ENCODE peak calls at places on chromosomes 12 and 14, in eight cellular contexts. One of them, this sample, is unnamed. For H3K4me1, the result is how much of the 10 kb centered on the place peaks cover.

GRCh38 chr14:26935733-26936132 is 337.9 kb upstream of the NOVA1 start:
- DNase-seq in IMR-90: no peak
- DNase-seq in OCI-LY7: no peak
- DNase-seq in PC-3: no peak
- DNase-seq in left ventricle myocardium inferior: no peak
- DNase-seq in mammary epithelial cell: no peak
- DNase-seq in H9: no peak
- DNase-seq in ovary: no peak
- DNase-seq in this sample: no peak

GRCh38 chr14:97298331-97298730 is 501.1 kb downstream of the VRK1 start:
- DNase-seq in H9: peak
- DNase-seq in mammary epithelial cell: no peak
- DNase-seq in IMR-90: no peak
- DNase-seq in ovary: no peak
- DNase-seq in PC-3: peak
- DNase-seq in left ventricle myocardium inferior: no peak
- DNase-seq in OCI-LY7: no peak
- DNase-seq in this sample: no peak

GRCh38 chr14:32697704-32698103 is 241.0 kb upstream of the NPAS3 start:
- DNase-seq in IMR-90: peak
- DNase-seq in mammary epithelial cell: peak
- DNase-seq in ovary: no peak
- DNase-seq in H9: no peak
- DNase-seq in PC-3: peak
- DNase-seq in left ventricle myocardium inferior: no peak
- DNase-seq in OCI-LY7: no peak
- DNase-seq in this sample: no peak

GRCh38 chr14:78156196-78156595 is 14.0 kb upstream of the NRXN3 start:
- DNase-seq in ovary: no peak
- DNase-seq in H9: no peak
- DNase-seq in mammary epithelial cell: no peak
- DNase-seq in IMR-90: no peak
- DNase-seq in OCI-LY7: no peak
- DNase-seq in PC-3: no peak
- DNase-seq in left ventricle myocardium inferior: no peak
- DNase-seq in this sample: no peak

GRCh38 chr14:95480109-95480886 is 36.2 kb downstream of the SYNE3 start:
- DNase-seq in PC-3: peak
- DNase-seq in OCI-LY7: no peak
- DNase-seq in H9: no peak
- DNase-seq in mammary epithelial cell: peak
- DNase-seq in IMR-90: peak
- DNase-seq in left ventricle myocardium inferior: peak
- DNase-seq in ovary: no peak
- DNase-seq in this sample: peak

GRCh38 chr12:39490500-39491276 is 47.8 kb upstream of the KIF21A start:
- DNase-seq in OCI-LY7: no peak
- DNase-seq in left ventricle myocardium inferior: no peak
- DNase-seq in H9: no peak
- DNase-seq in ovary: no peak
- DNase-seq in PC-3: peak
- DNase-seq in IMR-90: no peak
- DNase-seq in mammary epithelial cell: peak
- DNase-seq in this sample: no peak

GRCh38 chr14:50607181-50607580 is 47.2 kb downstream of the ATL1 start:
- DNase-seq in H9: no peak
- DNase-seq in IMR-90: peak
- DNase-seq in mammary epithelial cell: peak
- DNase-seq in left ventricle myocardium inferior: no peak
- DNase-seq in PC-3: no peak
- DNase-seq in OCI-LY7: no peak
- DNase-seq in ovary: no peak
- DNase-seq in this sample: no peak

GRCh38 chr14:66746316-66747006 is 238.5 kb downstream of the GPHN start:
- DNase-seq in ovary: no peak
- DNase-seq in PC-3: peak
- DNase-seq in OCI-LY7: peak
- DNase-seq in H9: no peak
- DNase-seq in IMR-90: peak
- DNase-seq in mammary epithelial cell: peak
- DNase-seq in left ventricle myocardium inferior: no peak
- DNase-seq in this sample: no peak

GRCh38 chr12:7188557-7189397 is 709 bp upstream of the PEX5 start:
- DNase-seq in PC-3: peak
- DNase-seq in OCI-LY7: peak
- DNase-seq in left ventricle myocardium inferior: peak
- DNase-seq in H9: peak
- DNase-seq in mammary epithelial cell: peak
- DNase-seq in IMR-90: peak
- DNase-seq in ovary: peak
- DNase-seq in this sample: peak

GRCh38 chr12:14849664-14850063 is 6.3 kb upstream of the ART4 start:
- DNase-seq in H9: no peak
- DNase-seq in mammary epithelial cell: peak
- DNase-seq in IMR-90: peak
- DNase-seq in OCI-LY7: no peak
- DNase-seq in ovary: no peak
- DNase-seq in PC-3: peak
- DNase-seq in left ventricle myocardium inferior: no peak
- DNase-seq in this sample: no peak

GRCh38 chr14:73168691-73169090 is 32.4 kb downstream of the PSEN1 start:
- DNase-seq in left ventricle myocardium inferior: no peak
- DNase-seq in OCI-LY7: no peak
- DNase-seq in IMR-90: no peak
- DNase-seq in PC-3: no peak
- DNase-seq in H9: no peak
- DNase-seq in ovary: no peak
- DNase-seq in mammary epithelial cell: no peak
- DNase-seq in this sample: no peak

GRCh38 chr12:27280412-27280811 is 36.3 kb downstream of the STK38L start:
- DNase-seq in left ventricle myocardium inferior: no peak
- DNase-seq in H9: no peak
- DNase-seq in PC-3: no peak
- DNase-seq in mammary epithelial cell: no peak
- DNase-seq in ovary: no peak
- DNase-seq in IMR-90: no peak
- DNase-seq in OCI-LY7: no peak
- DNase-seq in this sample: no peak

GRCh38 chr12:6961695-6962284 is 8.7 kb downstream of the PHB2 start:
- DNase-seq in H9: peak
- DNase-seq in OCI-LY7: peak
- DNase-seq in PC-3: peak
- DNase-seq in mammary epithelial cell: peak
- DNase-seq in left ventricle myocardium inferior: peak
- DNase-seq in IMR-90: peak
- DNase-seq in ovary: peak
- DNase-seq in this sample: peak

GRCh38 chr12:28209782-28210181 is 19.5 kb downstream of the CCDC91 start:
- DNase-seq in IMR-90: no peak
- DNase-seq in H9: no peak
- DNase-seq in OCI-LY7: peak
- DNase-seq in ovary: no peak
- DNase-seq in mammary epithelial cell: peak
- DNase-seq in PC-3: peak
- DNase-seq in left ventricle myocardium inferior: no peak
- DNase-seq in this sample: no peak

GRCh38 chr12:2258035-2258434 is 205.2 kb downstream of the CACNA1C start:
- DNase-seq in H9: no peak
- DNase-seq in left ventricle myocardium inferior: no peak
- DNase-seq in IMR-90: no peak
- DNase-seq in mammary epithelial cell: no peak
- DNase-seq in OCI-LY7: no peak
- DNase-seq in PC-3: no peak
- DNase-seq in ovary: no peak
- DNase-seq in this sample: no peak

GRCh38 chr14:94337274-94337673 is 14.1 kb upstream of the SERPINA6 start:
- DNase-seq in left ventricle myocardium inferior: no peak
- DNase-seq in H9: no peak
- DNase-seq in ovary: no peak
- DNase-seq in mammary epithelial cell: peak
- DNase-seq in IMR-90: peak
- DNase-seq in OCI-LY7: no peak
- DNase-seq in PC-3: peak
- DNase-seq in this sample: no peak

GRCh38 chr12:111803038-111803626 is 36.4 kb downstream of the ALDH2 start:
- DNase-seq in OCI-LY7: no peak
- DNase-seq in PC-3: no peak
- DNase-seq in mammary epithelial cell: no peak
- DNase-seq in left ventricle myocardium inferior: no peak
- DNase-seq in ovary: no peak
- DNase-seq in IMR-90: no peak
- DNase-seq in H9: no peak
- DNase-seq in this sample: no peak

GRCh38 chr12:77980782-77981181 is 150.1 kb downstream of the NAV3 start:
- DNase-seq in IMR-90: no peak
- DNase-seq in left ventricle myocardium inferior: no peak
- DNase-seq in ovary: no peak
- DNase-seq in OCI-LY7: no peak
- DNase-seq in PC-3: no peak
- DNase-seq in H9: no peak
- DNase-seq in mammary epithelial cell: no peak
- DNase-seq in this sample: no peak

GRCh38 chr12:112705037-112705632 is 86.4 kb upstream of the RPH3A start:
- DNase-seq in left ventricle myocardium inferior: no peak
- DNase-seq in OCI-LY7: no peak
- DNase-seq in H9: no peak
- DNase-seq in mammary epithelial cell: peak
- DNase-seq in PC-3: peak
- DNase-seq in ovary: no peak
- DNase-seq in IMR-90: no peak
- DNase-seq in this sample: no peak

GRCh38 chr12:98211914-98212695 is 303.3 kb upstream of the TMPO start:
- DNase-seq in OCI-LY7: peak
- DNase-seq in ovary: no peak
- DNase-seq in H9: no peak
- DNase-seq in mammary epithelial cell: no peak
- DNase-seq in IMR-90: no peak
- DNase-seq in left ventricle myocardium inferior: no peak
- DNase-seq in PC-3: no peak
- DNase-seq in this sample: no peak
- H3K27ac ChIP-seq in OCI-LY7: no peak
- H3K27ac ChIP-seq in ovary: no peak
- H3K27ac ChIP-seq in H9: no peak
- H3K27ac ChIP-seq in mammary epithelial cell: no peak
- H3K27ac ChIP-seq in IMR-90: no peak
- H3K27ac ChIP-seq in left ventricle myocardium inferior: no peak
- H3K27ac ChIP-seq in PC-3: no peak
- H3K27ac ChIP-seq in this sample: no peak

GRCh38 chr14:100731011-100731670 is 4.4 kb downstream of the DLK1 start:
- DNase-seq in ovary: peak
- DNase-seq in OCI-LY7: no peak
- DNase-seq in mammary epithelial cell: no peak
- DNase-seq in PC-3: no peak
- DNase-seq in IMR-90: no peak
- DNase-seq in H9: no peak
- DNase-seq in left ventricle myocardium inferior: no peak
- DNase-seq in this sample: no peak
- TF ChIP-seq CTCF in ovary: no peak
- TF ChIP-seq CTCF in OCI-LY7: no peak
- TF ChIP-seq CTCF in mammary epithelial cell: no peak
- TF ChIP-seq CTCF in PC-3: no peak
- TF ChIP-seq CTCF in IMR-90: no peak
- TF ChIP-seq CTCF in H9: no peak
- TF ChIP-seq CTCF in left ventricle myocardium inferior: no peak
- TF ChIP-seq CTCF in this sample: no peak

DNA sequence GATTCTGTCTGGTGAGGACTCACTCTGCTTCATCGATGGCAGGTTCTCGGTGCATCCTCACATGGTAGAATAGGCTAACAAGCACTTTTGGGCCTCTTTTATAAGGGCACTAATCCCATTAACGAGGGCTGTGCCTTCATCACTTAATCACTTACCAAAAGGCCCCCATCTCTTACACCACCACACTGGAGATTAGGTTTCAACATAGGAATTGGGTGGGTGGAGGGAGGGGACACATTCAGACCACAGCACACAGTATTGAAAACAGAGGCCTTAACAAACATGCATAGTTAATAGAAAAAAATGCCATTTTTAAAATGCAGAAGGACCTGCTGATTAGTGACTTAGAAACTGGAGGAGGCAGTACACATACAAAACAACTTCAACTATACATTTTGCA is 61.6 kb downstream of the SPPL3 start:
- DNase-seq in H9: no peak
- DNase-seq in left ventricle myocardium inferior: no peak
- DNase-seq in OCI-LY7: no peak
- DNase-seq in PC-3: no peak
- DNase-seq in IMR-90: peak
- DNase-seq in ovary: no peak
- DNase-seq in mammary epithelial cell: no peak
- DNase-seq in this sample: no peak
- H3K4me1 ChIP-seq in H9: under half
- H3K4me1 ChIP-seq in left ventricle myocardium inferior: half or more
- H3K4me1 ChIP-seq in OCI-LY7: under half
- H3K4me1 ChIP-seq in PC-3: under half
- H3K4me1 ChIP-seq in IMR-90: under half
- H3K4me1 ChIP-seq in ovary: under half
- H3K4me1 ChIP-seq in mammary epithelial cell: under half
- H3K4me1 ChIP-seq in this sample: half or more

GRCh38 chr12:16112626-16113560 is 164.6 kb downstream of the SLC15A5 start:
- DNase-seq in IMR-90: no peak
- DNase-seq in H9: peak
- DNase-seq in ovary: no peak
- DNase-seq in left ventricle myocardium inferior: no peak
- DNase-seq in PC-3: no peak
- DNase-seq in mammary epithelial cell: no peak
- DNase-seq in OCI-LY7: peak
- DNase-seq in this sample: no peak

GRCh38 chr12:16120027-16120426 is 157.5 kb downstream of the SLC15A5 start:
- DNase-seq in left ventricle myocardium inferior: no peak
- DNase-seq in IMR-90: no peak
- DNase-seq in OCI-LY7: no peak
- DNase-seq in H9: no peak
- DNase-seq in ovary: no peak
- DNase-seq in PC-3: no peak
- DNase-seq in mammary epithelial cell: peak
- DNase-seq in this sample: no peak

GRCh38 chr12:16119618-16120017 is 157.9 kb downstream of the SLC15A5 start:
- DNase-seq in IMR-90: no peak
- DNase-seq in H9: no peak
- DNase-seq in OCI-LY7: no peak
- DNase-seq in left ventricle myocardium inferior: no peak
- DNase-seq in ovary: no peak
- DNase-seq in PC-3: no peak
- DNase-seq in mammary epithelial cell: no peak
- DNase-seq in this sample: no peak

GRCh38 chr12:16121953-16122352 is 155.5 kb downstream of the SLC15A5 start:
- DNase-seq in OCI-LY7: no peak
- DNase-seq in PC-3: no peak
- DNase-seq in H9: peak
- DNase-seq in left ventricle myocardium inferior: no peak
- DNase-seq in IMR-90: no peak
- DNase-seq in mammary epithelial cell: no peak
- DNase-seq in ovary: no peak
- DNase-seq in this sample: no peak

DNA sequence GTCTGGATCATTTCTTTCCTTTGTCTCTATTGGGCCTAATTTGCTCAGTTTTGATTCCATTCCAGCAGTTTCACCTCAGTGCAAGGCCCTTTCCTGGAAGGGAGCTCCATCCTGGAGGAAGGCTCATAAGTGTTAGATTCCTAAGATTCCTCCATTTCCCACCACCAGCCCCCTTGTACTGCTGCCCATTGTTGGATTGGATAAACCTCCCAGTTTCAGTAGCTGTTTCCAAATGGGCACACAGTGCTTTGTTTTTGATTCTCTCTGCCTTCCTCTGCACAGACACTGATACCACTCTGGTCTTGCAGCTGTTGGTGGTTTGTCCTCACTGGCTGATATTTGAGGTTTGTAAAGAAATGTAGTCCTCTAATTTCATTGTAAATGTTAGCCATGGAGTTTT is 158.9 kb downstream of the SLC15A5 start:
- DNase-seq in H9: peak
- DNase-seq in PC-3: no peak
- DNase-seq in ovary: no peak
- DNase-seq in IMR-90: no peak
- DNase-seq in left ventricle myocardium inferior: no peak
- DNase-seq in OCI-LY7: no peak
- DNase-seq in mammary epithelial cell: no peak
- DNase-seq in this sample: no peak
- H3K27ac ChIP-seq in H9: no peak
- H3K27ac ChIP-seq in PC-3: no peak
- H3K27ac ChIP-seq in ovary: no peak
- H3K27ac ChIP-seq in IMR-90: no peak
- H3K27ac ChIP-seq in left ventricle myocardium inferior: no peak
- H3K27ac ChIP-seq in OCI-LY7: no peak
- H3K27ac ChIP-seq in mammary epithelial cell: no peak
- H3K27ac ChIP-seq in this sample: no peak

This sample was measured in tibial artery.